ENCODE peak calls at places on chromosomes 13 and 19, in eight cellular contexts. P is GDM1; Y is NCI-H1105 treated with DMSO at 0.1 percent for 48 hours; X is left ventricle myocardium superior; N is AG08396; W is lower leg skin; S is nephron progenitor cell; M is activated CD4-positive, alpha-beta T cell treated with anti-CD3 and anti-CD28 coated beads, Interleukin-2, amount 10 ng/mL, durations not matched to agents 7 days and 5 days. R is an unnamed sample.

GRCh38 chr13:75196112-75196855 is 285.7 kb downstream of the TBC1D4 start:
- DNase-seq in P (no peak), Y (no peak), X (no peak), N (no peak), W (no peak), S (no peak), M (no peak), R (no peak)

GRCh38 chr19:32311371-32311770 is 34.0 kb upstream of the ZNF507 start:
- DNase-seq in P (no peak), Y (no peak), X (no peak), N (no peak), W (peak; percentile 40), S (no peak), M (no peak), R (no peak)

GRCh38 chr19:18633321-18633720 is 3.5 kb upstream of the KLHL26 start:
- DNase-seq in P (no peak), Y (peak; percentile 29), X (no peak), N (no peak), W (no peak), S (no peak), M (no peak), R (no peak)

GRCh38 chr19:35042954-35043604 is 1.6 kb downstream of the HPN start:
- DNase-seq in P (no peak), Y (no peak), X (no peak), N (no peak), W (no peak), S (no peak), M (no peak), R (no peak)

GRCh38 chr13:62309904-62310303 is 894.3 kb upstream of the PCDH20 start:
- DNase-seq in P (no peak), Y (no peak), X (no peak), N (no peak), W (no peak), S (no peak), M (no peak), R (no peak)

GRCh38 chr13:25821761-25822160 is 230.1 kb downstream of the SHISA2 start:
- DNase-seq in P (no peak), Y (no peak), X (no peak), N (no peak), W (no peak), S (no peak), M (no peak), R (no peak)

GRCh38 chr19:495047-495439 is 1.2 kb upstream of the MADCAM1 start:
- DNase-seq in P (no peak), Y (no peak), X (no peak), N (no peak), W (no peak), S (no peak), M (no peak), R (no peak)

GRCh38 chr13:27186295-27186694 is 14.7 kb upstream of the USP12 start:
- DNase-seq in P (no peak), Y (no peak), X (no peak), N (no peak), W (no peak), S (no peak), M (no peak), R (no peak)

GRCh38 chr19:18225702-18226468 is at the start of gene PDE4C:
- DNase-seq in P (no peak), Y (no peak), X (peak; percentile 69), N (no peak), W (no peak), S (peak; percentile 53), M (no peak), R (no peak)

GRCh38 chr19:5047251-5047935 is 78.5 kb downstream of the KDM4B start:
- DNase-seq in P (no peak), Y (no peak), X (peak; percentile 26), N (no peak), W (no peak), S (no peak), M (no peak), R (no peak)

GRCh38 chr19:32442650-32443049 is 37.1 kb downstream of the DPY19L3 start:
- DNase-seq in P (no peak), Y (no peak), X (no peak), N (no peak), W (no peak), S (no peak), M (no peak), R (no peak)

GRCh38 chr13:113551081-113552000 is 33.2 kb upstream of the TFDP1 start:
- DNase-seq in P (no peak), Y (peak; percentile 81), X (no peak), N (no peak), W (peak; percentile 62), S (no peak), M (peak; percentile 1), R (no peak)

GRCh38 chr19:3978145-3978544 is 7.1 kb downstream of the EEF2 start:
- DNase-seq in P (no peak), Y (no peak), X (no peak), N (no peak), W (no peak), S (no peak), M (no peak), R (no peak)

GRCh38 chr19:3345850-3346460 is 20.4 kb upstream of the NFIC start:
- DNase-seq in P (no peak), Y (no peak), X (no peak), N (no peak), W (no peak), S (no peak), M (no peak), R (no peak)

GRCh38 chr19:18253716-18254115 is 20.5 kb downstream of the IQCN start:
- DNase-seq in P (peak; percentile 18), Y (no peak), X (no peak), N (no peak), W (no peak), S (no peak), M (no peak), R (no peak)

GRCh38 chr13:26562538-26562890 is 5.0 kb downstream of the WASF3 start:
- DNase-seq in P (no peak), Y (no peak), X (no peak), N (no peak), W (no peak), S (no peak), M (no peak), R (no peak)

GRCh38 chr19:15300533-15301194 is 31.7 kb downstream of the BRD4 start:
- DNase-seq in P (no peak), Y (no peak), X (no peak), N (no peak), W (no peak), S (no peak), M (peak; percentile 22), R (peak; percentile 47)

GRCh38 chr19:21482863-21483276 is 22.5 kb upstream of the ZNF429 start:
- DNase-seq in P (peak; percentile 35), Y (peak; percentile 61), X (peak; percentile 78), N (peak; percentile 32), W (peak; percentile 86), S (no peak), M (peak; percentile 68), R (peak; percentile 51)

GRCh38 chr19:43605875-43606568 is 5.9 kb upstream of the SRRM5 start:
- DNase-seq in P (no peak), Y (peak; percentile 78), X (no peak), N (no peak), W (no peak), S (no peak), M (no peak), R (no peak)

GRCh38 chr19:51607920-51608562 is 22.2 kb downstream of the SIGLEC5 start:
- DNase-seq in P (peak; percentile 72), Y (no peak), X (peak; percentile 86), N (peak; percentile 75), W (peak; percentile 93), S (peak; percentile 86), M (peak; percentile 76), R (peak; percentile 91)

GRCh38 chr13:47484564-47484963 is 516.5 kb downstream of the SUCLA2 start:
- DNase-seq in P (peak; percentile 63), Y (no peak), X (no peak), N (peak; percentile 26), W (no peak), S (no peak), M (no peak), R (no peak)

GRCh38 chr13:77306458-77306857 is 20.4 kb downstream of the MYCBP2 start:
- DNase-seq in P (no peak), Y (no peak), X (no peak), N (no peak), W (no peak), S (no peak), M (no peak), R (no peak)

GRCh38 chr13:66558511-66558910 is 671.6 kb downstream of the PCDH9 start:
- DNase-seq in P (peak; percentile 14), Y (no peak), X (no peak), N (no peak), W (no peak), S (no peak), M (no peak), R (no peak)

R was measured in erythroblast.